ENCODE peak calls at places on chromosomes 7 and 10, in five cellular contexts. P is K562, E is WTC11, I is HepG2, B is A549. M is an unnamed sample.

GRCh38 chr10:69847883-69848282 is 46.2 kb downstream of the COL13A1 start:
- DNase-seq in P (no peak), E (no peak), I (no peak), B (no peak), M (no peak)

GRCh38 chr7:139850906-139851305 is 21.8 kb downstream of the TBXAS1 start:
- DNase-seq in P (no peak), E (no peak), I (no peak), B (no peak), M (no peak)

GRCh38 chr10:70541738-70542564 is 60.6 kb downstream of the PRF1 start:
- DNase-seq in P (no peak), E (no peak), I (no peak), B (no peak), M (no peak)

GRCh38 chr7:11193888-11194287 is 220.2 kb downstream of the PHF14 start:
- DNase-seq in P (no peak), E (no peak), I (no peak), B (no peak), M (no peak)

GRCh38 chr7:24713039-24713793 is 44.0 kb downstream of the GSDME start:
- DNase-seq in P (no peak), E (no peak), I (no peak), B (no peak), M (no peak)

GRCh38 chr10:106435081-106435480 is 729.4 kb downstream of the SORCS1 start:
- DNase-seq in P (no peak), E (no peak), I (no peak), B (no peak), M (no peak)

GRCh38 chr7:68581417-68581816 is 1016.9 kb upstream of the AUTS2 start:
- DNase-seq in P (no peak), E (no peak), I (no peak), B (no peak), M (no peak)

GRCh38 chr10:118373786-118374185 is 31.7 kb upstream of the FAM204A start:
- DNase-seq in P (no peak), E (no peak), I (peak), B (peak), M (no peak)

GRCh38 chr7:24728503-24729364 is 28.5 kb downstream of the GSDME start:
- DNase-seq in P (no peak), E (no peak), I (no peak), B (no peak), M (no peak)

GRCh38 chr7:38374507-38374906 is 101.1 kb upstream of the TARP start:
- DNase-seq in P (peak), E (peak), I (peak), B (peak), M (no peak)

GRCh38 chr7:141844256-141844655 is 3.0 kb upstream of the PRSS37 start:
- DNase-seq in P (no peak), E (no peak), I (no peak), B (no peak), M (no peak)

GRCh38 chr10:18224626-18225445 is 84.6 kb downstream of the CACNB2 start:
- DNase-seq in P (no peak), E (peak), I (no peak), B (no peak), M (no peak)

GRCh38 chr7:32034052-32034451 is 36.2 kb downstream of the PDE1C start:
- DNase-seq in P (no peak), E (no peak), I (no peak), B (no peak), M (no peak)

GRCh38 chr7:148545172-148545571 is 45.4 kb upstream of the C7orf33 start:
- DNase-seq in P (no peak), E (no peak), I (no peak), B (no peak), M (no peak)

GRCh38 chr7:129389829-129390228 is 44.4 kb upstream of the STRIP2 start:
- DNase-seq in P (no peak), E (no peak), I (no peak), B (no peak), M (no peak)

GRCh38 chr10:62453274-62453673 is 79.1 kb downstream of the ZNF365 start:
- DNase-seq in P (no peak), E (no peak), I (no peak), B (no peak), M (no peak)

GRCh38 chr7:102272075-102272916 is 14.4 kb upstream of the SH2B2 start:
- DNase-seq in P (peak), E (peak), I (peak), B (peak), M (no peak)

GRCh38 chr10:98224509-98224908 is 43.5 kb downstream of the LOXL4 start:
- DNase-seq in P (no peak), E (no peak), I (no peak), B (no peak), M (no peak)

GRCh38 chr7:86916277-86916825 is 143.1 kb downstream of the ELAPOR2 start:
- DNase-seq in P (no peak), E (no peak), I (no peak), B (no peak), M (no peak)

GRCh38 chr10:88525371-88526079 is 57.6 kb downstream of the RNLS start:
- DNase-seq in P (no peak), E (no peak), I (no peak), B (peak), M (no peak)

GRCh38 chr7:102300643-102301211 is 14.1 kb downstream of the SH2B2 start:
- DNase-seq in P (no peak), E (peak), I (no peak), B (no peak), M (no peak)

GRCh38 chr10:128322950-128323349 is 196.7 kb upstream of the MKI67 start:
- DNase-seq in P (no peak), E (no peak), I (no peak), B (no peak), M (no peak)

GRCh38 chr10:22310928-22311327 is 5.3 kb upstream of the COMMD3 start:
- DNase-seq in P (no peak), E (no peak), I (no peak), B (no peak), M (no peak)

GRCh38 chr7:30157217-30157616 is 22.4 kb downstream of the MTURN start:
- DNase-seq in P (no peak), E (no peak), I (no peak), B (no peak), M (no peak)

GRCh38 chr10:78211476-78212110 is 177.9 kb downstream of the RPS24 start:
- DNase-seq in P (no peak), E (peak), I (peak), B (peak), M (no peak)

GRCh38 chr7:37786741-37787569 is 61.4 kb upstream of the NME8 start:
- DNase-seq in P (no peak), E (no peak), I (no peak), B (no peak), M (peak)

GRCh38 chr7:92293887-92294616 is 48.3 kb downstream of the ANKIB1 start:
- DNase-seq in P (no peak), E (no peak), I (no peak), B (no peak), M (no peak)

GRCh38 chr7:124459101-124460052 is 306.2 kb downstream of the GPR37 start:
- DNase-seq in P (no peak), E (no peak), I (peak), B (peak), M (no peak)

GRCh38 chr10:125101581-125101980 is 58.8 kb downstream of the CTBP2 start:
- DNase-seq in P (no peak), E (no peak), I (no peak), B (no peak), M (no peak)
- TF ChIP-seq ESRRA in P (no peak), E (no peak), I (no peak), B (no peak), M (no peak)

DNA sequence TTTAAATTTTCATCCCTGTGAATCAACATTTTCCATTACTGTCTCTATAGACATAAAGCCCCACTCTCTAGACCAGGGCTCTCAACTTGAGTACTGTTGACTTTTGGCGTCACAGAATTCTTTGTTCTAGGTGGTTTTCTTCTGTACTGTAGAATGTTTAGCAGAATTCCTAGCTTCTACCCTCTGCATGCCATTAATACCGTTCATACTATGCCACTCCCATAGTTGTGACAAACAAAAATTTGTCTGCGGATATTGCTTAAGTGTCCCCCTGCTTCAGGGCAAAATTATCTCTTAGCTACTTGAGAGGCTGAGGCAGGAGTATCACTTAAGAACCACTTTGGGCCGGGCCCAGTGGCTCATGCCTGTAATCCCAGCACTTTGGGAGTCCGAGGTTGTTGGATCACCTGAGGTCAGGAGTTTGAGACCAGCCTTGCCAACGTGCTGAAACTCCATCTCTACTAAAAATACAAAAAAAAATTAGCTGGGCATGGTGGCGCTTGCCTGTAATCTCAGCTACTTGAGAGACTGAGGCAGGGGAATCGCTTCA is 57.3 kb upstream of the NRG3 start:
- DNase-seq in P (no peak), E (no peak), I (no peak), B (no peak), M (no peak)
- TF ChIP-seq ESRRA in P (no peak), E (no peak), I (no peak), B (no peak), M (no peak)

GRCh38 chr10:82888809-82889455 is 1013.9 kb downstream of the NRG3 start:
- DNase-seq in P (no peak), E (no peak), I (no peak), B (no peak), M (no peak)
- TF ChIP-seq ESRRA in P (no peak), E (no peak), I (no peak), B (no peak), M (no peak)

GRCh38 chr10:132372516-132373095 is 24.4 kb upstream of the PWWP2B start:
- DNase-seq in P (no peak), E (no peak), I (no peak), B (no peak), M (no peak)

GRCh38 chr10:132371641-132372081 is 25.3 kb upstream of the PWWP2B start:
- DNase-seq in P (no peak), E (no peak), I (no peak), B (no peak), M (no peak)

GRCh38 chr10:132374612-132375011 is 22.4 kb upstream of the PWWP2B start:
- DNase-seq in P (no peak), E (no peak), I (no peak), B (no peak), M (no peak)

GRCh38 chr10:132374176-132374575 is 22.8 kb upstream of the PWWP2B start:
- DNase-seq in P (no peak), E (no peak), I (no peak), B (no peak), M (no peak)

GRCh38 chr10:132373241-132373955 is 23.6 kb upstream of the PWWP2B start:
- DNase-seq in P (no peak), E (no peak), I (no peak), B (no peak), M (no peak)
- TF ChIP-seq ESRRA in P (no peak), E (no peak), I (no peak), B (no peak), M (no peak)

GRCh38 chr7:48179631-48180030 is 8.4 kb downstream of the ABCA13 start:
- DNase-seq in P (no peak), E (no peak), I (no peak), B (no peak), M (no peak)

GRCh38 chr7:48183370-48183743 is 12.1 kb downstream of the ABCA13 start:
- DNase-seq in P (no peak), E (no peak), I (no peak), B (no peak), M (no peak)

GRCh38 chr7:48182736-48183369 is 11.6 kb downstream of the ABCA13 start:
- DNase-seq in P (no peak), E (no peak), I (no peak), B (no peak), M (no peak)

GRCh38 chr7:48183965-48184364 is 12.7 kb downstream of the ABCA13 start:
- DNase-seq in P (no peak), E (no peak), I (no peak), B (no peak), M (no peak)

DNA sequence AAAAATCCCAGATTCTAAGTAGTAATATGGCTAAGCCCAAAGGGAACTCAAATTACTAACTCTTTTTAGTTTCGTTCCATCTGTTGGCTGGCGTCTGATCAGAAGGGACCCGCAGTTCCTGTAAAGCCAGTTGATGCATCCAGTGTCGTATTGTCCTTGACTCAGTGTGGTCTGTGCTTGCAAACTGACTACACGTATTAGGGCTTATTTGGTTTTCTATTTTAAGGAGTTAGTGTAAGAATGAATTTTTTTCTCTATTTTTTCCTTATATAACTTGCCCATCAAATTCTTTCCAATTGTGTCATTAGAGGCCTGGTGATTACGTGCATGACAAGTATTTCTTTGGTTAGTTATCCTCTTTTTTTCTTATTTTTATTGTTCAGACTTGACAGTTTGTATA is 9.7 kb downstream of the ABCA13 start:
- DNase-seq in P (no peak), E (no peak), I (no peak), B (no peak), M (no peak)
- TF ChIP-seq ESRRA in P (no peak), E (no peak), I (no peak), B (no peak), M (no peak)

GRCh38 chr10:11272915-11273389 is 255.3 kb downstream of the CELF2 start:
- DNase-seq in P (no peak), E (no peak), I (no peak), B (no peak), M (peak)
- TF ChIP-seq ESRRA in P (no peak), E (no peak), I (no peak), B (no peak), M (no peak)

M was measured in GM12878.